ENCODE peak calls at places on chromosomes 12 and 14, in seven cellular contexts. S is GM13976; J is Kasumi-1; K is AG10803; Z is endothelial cell; T is MCF 10A; B is activated naive CD4-positive, alpha-beta T cell treated with Interleukin-2 at 50 U/mL for 16 hours. X is an unnamed sample.

GRCh38 chr12:91094957-91095356 is 16.3 kb downstream of the LUM start:
- DNase-seq in K (no peak), S (no peak), Z (no peak), B (no peak), T (no peak), J (no peak), X (no peak)

GRCh38 chr12:19643635-19644034 is 204.3 kb downstream of the AEBP2 start:
- DNase-seq in J (no peak), B (no peak), Z (peak; percentile 12), K (peak; percentile 58), S (no peak), T (peak; percentile 66), X (no peak)

GRCh38 chr12:62934799-62935674 is at the start of gene PPM1H:
- DNase-seq in S (peak; percentile 81), Z (peak; percentile 88), J (peak; percentile 73), B (peak; percentile 3), T (peak; percentile 48), K (peak; percentile 16), X (peak; percentile 86)

GRCh38 chr14:69716483-69717187 is 50.3 kb upstream of the SRSF5 start:
- DNase-seq in B (peak; percentile 53), T (peak; percentile 91), J (no peak), K (peak; percentile 96), Z (no peak), S (no peak), X (peak; percentile 54)

GRCh38 chr12:122035292-122035691 is 13.6 kb downstream of the BCL7A start:
- DNase-seq in K (no peak), Z (no peak), B (no peak), S (no peak), T (no peak), J (no peak), X (no peak)

GRCh38 chr14:35134329-35135123 is 12.2 kb downstream of the PRORP start:
- DNase-seq in J (no peak), S (no peak), Z (no peak), B (no peak), T (peak; percentile 70), K (no peak), X (no peak)

GRCh38 chr12:45235087-45236025 is 19.5 kb downstream of the ANO6 start:
- DNase-seq in B (no peak), J (peak; percentile 13), K (peak; percentile 78), Z (no peak), S (no peak), T (peak; percentile 86), X (no peak)

GRCh38 chr12:116559330-116560080 is at the start of gene MAP1LC3B2:
- DNase-seq in J (peak; percentile 97), S (peak; percentile 79), B (peak; percentile 72), K (peak; percentile 88), T (peak; percentile 93), Z (no peak), X (peak; percentile 75)

GRCh38 chr14:90503582-90503981 is 106.8 kb downstream of the CALM1 start:
- DNase-seq in J (no peak), S (no peak), Z (no peak), K (no peak), B (no peak), T (no peak), X (peak; percentile 56)

GRCh38 chr12:62466018-62466595 is 519 bp upstream of the MON2 start:
- DNase-seq in S (peak; percentile 53), Z (peak; percentile 9), J (peak; percentile 73), K (peak; percentile 37), T (peak; percentile 34), B (peak; percentile 24), X (peak; percentile 72)

GRCh38 chr14:77290705-77291104 is 19.7 kb upstream of the NGB start:
- DNase-seq in T (no peak), B (no peak), S (no peak), K (no peak), Z (no peak), J (peak; percentile 3), X (no peak)

GRCh38 chr14:92665699-92666110 is 82.7 kb downstream of the LGMN start:
- DNase-seq in S (no peak), T (no peak), B (no peak), Z (no peak), J (peak; percentile 90), K (no peak), X (no peak)

GRCh38 chr14:54893151-54893760 is 9.4 kb downstream of the GCH1 start:
- DNase-seq in T (peak; percentile 80), J (peak; percentile 53), K (peak; percentile 54), B (peak; percentile 26), S (peak; percentile 39), Z (peak; percentile 30), X (no peak)

GRCh38 chr12:27573972-27574371 is 50.0 kb downstream of the PPFIBP1 start:
- DNase-seq in J (no peak), S (no peak), Z (no peak), K (peak; percentile 92), T (peak; percentile 82), B (no peak), X (no peak)

GRCh38 chr12:69897744-69898143 is 72.7 kb downstream of the MYRFL start:
- DNase-seq in K (peak; percentile 97), T (peak; percentile 25), S (no peak), Z (no peak), B (no peak), J (no peak), X (peak; percentile 67)

GRCh38 chr12:62523619-62524018 is 57.0 kb downstream of the MON2 start:
- DNase-seq in B (no peak), T (no peak), J (no peak), Z (no peak), K (no peak), S (no peak), X (no peak)

GRCh38 chr12:3304436-3305135 is 186.4 kb upstream of the PRMT8 start:
- DNase-seq in B (no peak), J (no peak), Z (peak; percentile 37), T (peak; percentile 74), S (no peak), K (peak; percentile 72), X (no peak)

GRCh38 chr12:5623411-5623810 is 191.5 kb downstream of the NTF3 start:
- DNase-seq in T (no peak), S (no peak), B (no peak), Z (no peak), K (no peak), J (no peak), X (no peak)

GRCh38 chr12:119068129-119068856 is 87.0 kb downstream of the SRRM4 start:
- DNase-seq in K (no peak), B (no peak), S (no peak), T (no peak), J (no peak), Z (no peak), X (no peak)

GRCh38 chr14:68926236-68926635 is 52.9 kb downstream of the ACTN1 start:
- DNase-seq in J (no peak), B (no peak), Z (no peak), K (no peak), S (no peak), T (no peak), X (peak; percentile 20)

GRCh38 chr14:22819191-22819988 is 4.2 kb upstream of the SLC7A7 start:
- DNase-seq in Z (peak; percentile 51), K (peak; percentile 77), J (no peak), B (no peak), S (peak; percentile 51), T (no peak), X (peak; percentile 73)

GRCh38 chr12:62738105-62738504 is 196.8 kb downstream of the PPM1H start:
- DNase-seq in J (no peak), B (no peak), Z (no peak), K (no peak), S (no peak), T (no peak), X (no peak)

GRCh38 chr14:34064349-34064748 is 113.5 kb upstream of the EGLN3 start:
- DNase-seq in K (peak; percentile 86), Z (no peak), S (no peak), B (no peak), T (peak; percentile 81), J (no peak), X (no peak)

GRCh38 chr14:98944989-98945388 is 327.0 kb downstream of the BCL11B start:
- DNase-seq in J (no peak), K (no peak), Z (no peak), S (no peak), B (no peak), T (no peak), X (no peak)

X was measured in Right ventricle myocardium inferior.